ENCODE peak calls at places on chromosomes 7 and 10, in seven cellular contexts. N is mammary epithelial cell, M is fibroblast of lung, I is GM23248, A is H1, F is neural progenitor cell, T is GM12878. U is an unnamed sample.

GRCh38 chr7:99369767-99370353 is 4.7 kb upstream of the ARPC1B start:
- DNase-seq in N (no peak), M (peak), I (peak), A (no peak), F (no peak), T (no peak), U (peak)

GRCh38 chr7:17939670-17940301 is 508 bp downstream of the SNX13 start:
- DNase-seq in N (peak), M (peak), I (peak), A (no peak), F (peak), T (no peak), U (no peak)

GRCh38 chr7:150716368-150716767 is at the start of gene GIMAP1:
- DNase-seq in N (no peak), M (no peak), I (no peak), A (no peak), F (no peak), T (no peak), U (no peak)

GRCh38 chr10:12181065-12181775 is 14.5 kb downstream of the NUDT5 start:
- DNase-seq in N (no peak), M (peak), I (no peak), A (no peak), F (no peak), T (peak), U (peak)

GRCh38 chr10:45001382-45002148 is 842 bp downstream of the ZNF22 start:
- DNase-seq in N (peak), M (peak), I (peak), A (no peak), F (peak), T (peak), U (peak)

GRCh38 chr10:18611168-18611567 is 40.2 kb downstream of the NSUN6 start:
- DNase-seq in N (no peak), M (no peak), I (no peak), A (no peak), F (no peak), T (no peak), U (no peak)

GRCh38 chr7:32059289-32060045 is 10.7 kb downstream of the PDE1C start:
- DNase-seq in N (peak), M (peak), I (peak), A (no peak), F (no peak), T (no peak), U (peak)

GRCh38 chr10:68142761-68143160 is 33.5 kb downstream of the MYPN start:
- DNase-seq in N (no peak), M (no peak), I (no peak), A (no peak), F (no peak), T (no peak), U (no peak)

GRCh38 chr7:75878769-75879596 is at the start of gene RHBDD2:
- DNase-seq in N (peak), M (peak), I (peak), A (peak), F (peak), T (peak), U (peak)

GRCh38 chr10:122126763-122127659 is 138.0 kb downstream of the TACC2 start:
- DNase-seq in N (peak), M (peak), I (peak), A (no peak), F (peak), T (no peak), U (peak)

GRCh38 chr7:127718325-127718724 is 66.3 kb downstream of the SND1 start:
- DNase-seq in N (no peak), M (no peak), I (no peak), A (no peak), F (no peak), T (no peak), U (no peak)

GRCh38 chr7:77395543-77395942 is 20.6 kb downstream of the GSAP start:
- DNase-seq in N (no peak), M (no peak), I (no peak), A (no peak), F (no peak), T (no peak), U (no peak)

GRCh38 chr7:105224884-105225651 is 163.7 kb downstream of the SRPK2 start:
- DNase-seq in N (peak), M (peak), I (peak), A (no peak), F (no peak), T (peak), U (peak)

GRCh38 chr7:40133561-40134427 is 628 bp downstream of the MPLKIP start:
- DNase-seq in N (no peak), M (peak), I (peak), A (no peak), F (peak), T (no peak), U (peak)

GRCh38 chr10:23047201-23048050 is 48.0 kb upstream of the MSRB2 start:
- DNase-seq in N (no peak), M (peak), I (peak), A (no peak), F (no peak), T (no peak), U (peak)

GRCh38 chr10:24196426-24197039 is 12.4 kb upstream of the KIAA1217 start:
- DNase-seq in N (peak), M (peak), I (peak), A (peak), F (peak), T (no peak), U (peak)

GRCh38 chr10:4770766-4771553 is 55.0 kb upstream of the AKR1E2 start:
- DNase-seq in N (peak), M (peak), I (peak), A (no peak), F (no peak), T (no peak), U (peak)

GRCh38 chr7:136530831-136531230 is 337.6 kb upstream of the CHRM2 start:
- DNase-seq in N (no peak), M (no peak), I (no peak), A (no peak), F (no peak), T (no peak), U (no peak)

DNA sequence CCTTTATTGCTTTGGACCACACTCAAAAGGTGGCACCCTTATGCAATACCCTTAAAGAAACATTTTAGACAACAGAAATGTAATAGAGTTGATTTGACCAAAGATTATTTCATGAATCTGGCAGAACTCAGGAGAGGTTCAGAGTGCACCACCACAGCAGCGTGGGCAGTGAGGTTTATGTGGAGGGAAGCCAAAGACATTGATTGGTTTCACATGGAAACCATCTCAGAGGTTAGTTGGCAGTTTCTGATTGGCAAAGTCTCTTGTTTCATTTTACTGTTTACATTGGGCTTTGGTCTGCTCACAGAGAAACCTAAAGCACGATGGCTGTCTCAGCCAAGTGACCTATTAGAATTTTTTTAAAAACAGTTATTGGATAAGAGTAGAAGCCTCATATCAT is 101.3 kb downstream of the SDHAF3 start:
- DNase-seq in N (no peak), M (no peak), I (no peak), A (no peak), F (no peak), T (no peak), U (no peak)
- H3K9ac ChIP-seq in N (no peak), M (no peak), I (no peak), A (no peak), F (no peak), T (no peak), U (no peak)

GRCh38 chr10:114691442-114691941 is 33.4 kb upstream of the ABLIM1 start:
- DNase-seq in N (peak), M (peak), I (peak), A (no peak), F (no peak), T (no peak), U (peak)
- H3K4me2 ChIP-seq in N (peak), M (no peak), I (no peak), A (no peak), F (no peak), T (no peak), U (peak)

DNA sequence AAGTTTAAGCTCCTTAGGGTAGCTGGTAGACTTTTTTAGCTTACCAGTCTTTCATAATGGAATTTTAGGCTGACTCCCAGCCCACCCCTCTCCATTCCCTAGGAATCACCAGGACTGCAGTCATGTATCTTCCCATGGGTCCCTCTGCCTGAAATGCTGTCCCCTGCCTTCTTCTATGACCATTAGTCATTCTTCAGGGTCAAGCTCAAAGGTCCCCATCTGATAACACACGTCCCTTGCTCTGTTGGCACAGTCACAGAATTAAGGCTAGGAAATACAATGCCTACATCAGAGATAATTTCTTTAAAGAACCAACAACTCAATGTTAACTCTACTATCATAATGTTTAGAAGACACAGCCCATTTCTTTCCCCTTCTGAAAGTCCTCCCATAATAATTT is 140.6 kb downstream of the RAPGEF5 start:
- DNase-seq in N (no peak), M (no peak), I (no peak), A (no peak), F (no peak), T (no peak), U (no peak)
- TF ChIP-seq EZH2 in N (no peak), M (no peak), I (no peak), A (no peak), F (no peak), T (no peak), U (no peak)

GRCh38 chr7:44059219-44060090 is 5.9 kb downstream of the PGAM2 start:
- DNase-seq in N (no peak), M (no peak), I (no peak), A (no peak), F (no peak), T (no peak), U (no peak)
- H3K9ac ChIP-seq in N (no peak), M (no peak), I (no peak), A (no peak), F (no peak), T (no peak), U (no peak)

GRCh38 chr10:133141963-133142350 is 18.1 kb upstream of the KNDC1 start:
- DNase-seq in N (no peak), M (no peak), I (no peak), A (no peak), F (no peak), T (no peak), U (no peak)

GRCh38 chr10:133143546-133143945 is 16.5 kb upstream of the KNDC1 start:
- DNase-seq in N (no peak), M (no peak), I (no peak), A (no peak), F (no peak), T (no peak), U (no peak)

GRCh38 chr10:133142523-133143199 is 17.4 kb upstream of the KNDC1 start:
- DNase-seq in N (no peak), M (no peak), I (no peak), A (no peak), F (no peak), T (no peak), U (no peak)

GRCh38 chr10:133143200-133143533 is 16.9 kb upstream of the KNDC1 start:
- DNase-seq in N (no peak), M (no peak), I (no peak), A (no peak), F (no peak), T (no peak), U (no peak)

GRCh38 chr10:133144771-133145170 is 15.2 kb upstream of the KNDC1 start:
- DNase-seq in N (no peak), M (no peak), I (no peak), A (no peak), F (no peak), T (no peak), U (no peak)
- H3K4me2 ChIP-seq in N (no peak), M (no peak), I (no peak), A (no peak), F (no peak), T (no peak), U (no peak)

GRCh38 chr10:46522295-46523118 is 34.0 kb downstream of the GPRIN2 start:
- DNase-seq in N (no peak), M (no peak), I (no peak), A (no peak), F (no peak), T (no peak), U (no peak)
- TF ChIP-seq EZH2 in N (no peak), M (no peak), I (no peak), A (no peak), F (no peak), T (no peak), U (no peak)

DNA sequence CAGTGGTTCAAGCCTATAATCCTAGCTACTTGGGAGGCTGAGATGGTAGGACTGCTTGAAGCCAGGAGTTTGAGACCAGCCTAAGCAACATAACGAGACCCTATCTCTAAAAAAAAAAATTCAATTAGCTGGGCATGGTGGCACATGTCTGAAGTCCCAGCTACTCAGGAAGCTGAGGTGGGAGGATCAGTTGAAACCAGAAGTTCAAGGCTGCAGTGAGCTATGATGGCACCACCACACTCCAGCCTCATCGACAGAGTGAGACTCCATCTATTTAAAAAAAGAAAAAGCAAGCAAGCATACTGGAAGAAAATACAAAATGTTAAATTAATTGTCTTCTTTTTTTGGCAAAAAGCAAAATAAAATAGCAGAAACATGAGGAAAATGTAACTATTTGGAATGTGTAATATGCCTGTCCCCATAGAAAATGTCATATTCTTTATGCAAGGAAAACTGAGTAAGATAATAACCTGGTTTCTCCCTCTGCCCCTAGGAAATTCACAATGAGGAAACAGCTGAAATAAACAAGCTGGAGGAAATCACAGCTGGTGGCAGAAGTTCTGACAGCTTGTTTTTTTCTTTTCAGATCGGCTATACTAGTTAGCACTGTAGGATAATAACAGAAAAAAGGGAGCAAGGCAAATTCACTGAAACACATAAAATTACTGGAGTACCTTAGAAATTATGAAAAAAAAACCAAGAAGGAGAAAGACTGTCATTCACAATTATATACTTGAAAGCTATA is 48.5 kb downstream of the HERPUD2 start:
- DNase-seq in N (no peak), M (no peak), I (no peak), A (no peak), F (peak), T (no peak), U (no peak)
- H3K9ac ChIP-seq in N (no peak), M (no peak), I (no peak), A (no peak), F (no peak), T (no peak), U (no peak)

DNA sequence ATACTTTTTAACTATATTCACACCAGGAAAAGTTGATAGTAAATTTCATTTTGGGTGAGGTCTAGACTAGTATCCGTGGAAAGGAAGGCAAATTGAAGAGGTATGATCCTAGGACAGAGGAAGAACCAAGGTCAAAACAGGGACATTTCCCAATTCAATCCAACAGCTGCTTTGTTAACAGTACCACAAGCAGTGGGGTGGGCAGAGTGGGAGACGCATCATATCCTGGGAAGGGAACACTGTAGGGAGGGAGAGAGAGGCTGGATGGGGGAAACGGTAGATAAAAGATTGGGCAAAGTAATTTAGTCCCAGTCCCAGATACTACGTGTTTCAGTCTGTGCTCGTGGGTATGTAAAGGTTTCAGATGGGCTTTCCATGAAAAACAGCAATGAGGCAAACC is 9.2 kb upstream of the FAS start:
- DNase-seq in N (no peak), M (no peak), I (no peak), A (no peak), F (no peak), T (no peak), U (no peak)
- H3K4me2 ChIP-seq in N (no peak), M (no peak), I (no peak), A (no peak), F (no peak), T (no peak), U (no peak)

DNA sequence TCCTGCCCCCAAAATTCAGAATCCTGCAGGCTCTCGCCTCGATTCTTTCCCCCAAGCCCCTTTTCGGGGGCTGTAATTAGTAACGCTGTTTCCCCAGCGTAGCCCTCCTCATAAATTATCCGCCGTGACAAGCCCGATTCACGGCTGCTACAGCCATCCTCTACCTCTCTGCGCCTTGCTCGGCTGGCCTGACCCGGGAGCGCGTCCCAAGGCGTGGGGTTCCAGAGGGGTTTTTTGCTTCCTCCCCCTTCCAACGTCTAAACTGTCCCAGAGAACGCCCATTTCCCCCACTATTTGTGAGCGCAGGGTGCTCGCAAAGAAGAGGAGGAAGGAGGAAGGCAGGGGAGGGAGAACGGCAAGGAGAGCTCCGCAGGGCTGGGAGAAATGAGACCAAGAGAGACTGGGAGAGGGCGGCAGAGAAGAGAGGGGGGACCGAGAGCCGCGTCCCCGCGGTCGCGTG is 889 bp downstream of the HOXA5 start:
- DNase-seq in N (peak), M (no peak), I (no peak), A (no peak), F (no peak), T (no peak), U (no peak)
- TF ChIP-seq EZH2 in N (no peak), M (no peak), I (no peak), A (peak), F (peak), T (no peak), U (peak)